ENCODE peak calls at places on chromosomes 2 and 18, in seven cellular contexts. P is neural progenitor cell; B is PC-3; T is tibial nerve; Q is iPS DF 6.9; C is CD8-positive, alpha-beta T cell; W is ovary. D is an unnamed sample.

GRCh38 chr2:60794271-60794863 is 38.3 kb downstream of the PAPOLG start:
- DNase-seq in P (no peak), B (peak; percentile 45), T (no peak), Q (no peak), C (no peak), W (no peak), D (no peak)

GRCh38 chr18:25832008-25832604 is 258.3 kb downstream of the SS18 start:
- DNase-seq in P (peak; percentile 82), B (peak; percentile 56), T (peak; percentile 55), Q (peak; percentile 27), C (no peak), W (peak; percentile 47), D (peak; percentile 65)

GRCh38 chr18:55420977-55421611 is 166.9 kb downstream of the TCF4 start:
- DNase-seq in P (no peak), B (no peak), T (no peak), Q (no peak), C (no peak), W (no peak), D (no peak)

GRCh38 chr2:43041661-43042360 is 184.6 kb downstream of the ZFP36L2 start:
- DNase-seq in P (peak; percentile 68), B (peak; percentile 99), T (no peak), Q (peak; percentile 39), C (no peak), W (peak; percentile 81), D (peak; percentile 44)

GRCh38 chr2:228446732-228447131 is 265.2 kb upstream of the SPHKAP start:
- DNase-seq in P (no peak), B (no peak), T (peak; percentile 7), Q (no peak), C (no peak), W (no peak), D (no peak)

GRCh38 chr2:43039376-43040080 is 186.9 kb downstream of the ZFP36L2 start:
- DNase-seq in P (no peak), B (no peak), T (no peak), Q (no peak), C (no peak), W (peak; percentile 34), D (peak; percentile 46)

GRCh38 chr18:73839441-73839840 is 308.2 kb downstream of the FBXO15 start:
- DNase-seq in P (no peak), B (no peak), T (no peak), Q (no peak), C (no peak), W (no peak), D (no peak)

GRCh38 chr2:37800176-37800835 is 124.8 kb upstream of the RMDN2 start:
- DNase-seq in P (no peak), B (peak; percentile 73), T (no peak), Q (no peak), C (no peak), W (no peak), D (no peak)

GRCh38 chr2:152348388-152348787 is 13.4 kb downstream of the FMNL2 start:
- DNase-seq in P (no peak), B (no peak), T (no peak), Q (no peak), C (no peak), W (no peak), D (no peak)

GRCh38 chr2:30569991-30570390 is 122.9 kb downstream of the LCLAT1 start:
- DNase-seq in P (no peak), B (no peak), T (no peak), Q (no peak), C (no peak), W (no peak), D (no peak)

GRCh38 chr2:182228741-182229140 is 198.1 kb downstream of the PDE1A start:
- DNase-seq in P (no peak), B (peak; percentile 30), T (no peak), Q (no peak), C (no peak), W (no peak), D (no peak)

GRCh38 chr2:200324362-200324761 is 17.9 kb downstream of the SPATS2L start:
- DNase-seq in P (peak; percentile 42), B (no peak), T (no peak), Q (no peak), C (no peak), W (no peak), D (no peak)

GRCh38 chr2:36416370-36417165 is 61.0 kb downstream of the CRIM1 start:
- DNase-seq in P (no peak), B (no peak), T (no peak), Q (no peak), C (no peak), W (no peak), D (no peak)

GRCh38 chr2:36413218-36413617 is 57.6 kb downstream of the CRIM1 start:
- DNase-seq in P (no peak), B (no peak), T (no peak), Q (no peak), C (no peak), W (no peak), D (no peak)

GRCh38 chr2:36415623-36416022 is 60.0 kb downstream of the CRIM1 start:
- DNase-seq in P (no peak), B (no peak), T (no peak), Q (no peak), C (no peak), W (no peak), D (no peak)

GRCh38 chr2:36411962-36412444 is 56.4 kb downstream of the CRIM1 start:
- DNase-seq in P (peak; percentile 19), B (no peak), T (no peak), Q (no peak), C (no peak), W (no peak), D (no peak)

GRCh38 chr2:36414307-36414706 is 58.7 kb downstream of the CRIM1 start:
- DNase-seq in P (no peak), B (no peak), T (no peak), Q (no peak), C (no peak), W (no peak), D (no peak)
- H3K4me1 ChIP-seq in P (peaks cover 11% of the 10 kb centered on the region), B (peaks cover 11% of the 10 kb centered on the region), T (peaks cover 82% of the 10 kb centered on the region), Q (peaks cover 3% of the 10 kb centered on the region), C (no peaks in the 10 kb centered on the region), W (peaks cover 12% of the 10 kb centered on the region), D (no peaks in the 10 kb centered on the region)

GRCh38 chr2:18830962-18831361 is 241.6 kb upstream of the NT5C1B start:
- DNase-seq in P (no peak), B (no peak), T (no peak), Q (no peak), C (no peak), W (no peak), D (no peak)

GRCh38 chr2:18834341-18834740 is 245.0 kb upstream of the NT5C1B start:
- DNase-seq in P (no peak), B (peak; percentile 84), T (peak; percentile 16), Q (no peak), C (no peak), W (no peak), D (no peak)

GRCh38 chr2:18833941-18834340 is 244.6 kb upstream of the NT5C1B start:
- DNase-seq in P (no peak), B (no peak), T (no peak), Q (no peak), C (no peak), W (no peak), D (no peak)

GRCh38 chr2:18829976-18830375 is 240.6 kb upstream of the NT5C1B start:
- DNase-seq in P (no peak), B (no peak), T (no peak), Q (no peak), C (no peak), W (no peak), D (no peak)

GRCh38 chr2:18831916-18832510 is 242.6 kb upstream of the NT5C1B start:
- DNase-seq in P (no peak), B (no peak), T (no peak), Q (no peak), C (no peak), W (no peak), D (no peak)
- H3K4me1 ChIP-seq in P (no peaks in the 10 kb centered on the region), B (peaks cover 24% of the 10 kb centered on the region), T (peaks cover 42% of the 10 kb centered on the region), Q (peaks cover 4% of the 10 kb centered on the region), C (no peaks in the 10 kb centered on the region), W (peaks cover 4% of the 10 kb centered on the region), D (no peaks in the 10 kb centered on the region)

DNA sequence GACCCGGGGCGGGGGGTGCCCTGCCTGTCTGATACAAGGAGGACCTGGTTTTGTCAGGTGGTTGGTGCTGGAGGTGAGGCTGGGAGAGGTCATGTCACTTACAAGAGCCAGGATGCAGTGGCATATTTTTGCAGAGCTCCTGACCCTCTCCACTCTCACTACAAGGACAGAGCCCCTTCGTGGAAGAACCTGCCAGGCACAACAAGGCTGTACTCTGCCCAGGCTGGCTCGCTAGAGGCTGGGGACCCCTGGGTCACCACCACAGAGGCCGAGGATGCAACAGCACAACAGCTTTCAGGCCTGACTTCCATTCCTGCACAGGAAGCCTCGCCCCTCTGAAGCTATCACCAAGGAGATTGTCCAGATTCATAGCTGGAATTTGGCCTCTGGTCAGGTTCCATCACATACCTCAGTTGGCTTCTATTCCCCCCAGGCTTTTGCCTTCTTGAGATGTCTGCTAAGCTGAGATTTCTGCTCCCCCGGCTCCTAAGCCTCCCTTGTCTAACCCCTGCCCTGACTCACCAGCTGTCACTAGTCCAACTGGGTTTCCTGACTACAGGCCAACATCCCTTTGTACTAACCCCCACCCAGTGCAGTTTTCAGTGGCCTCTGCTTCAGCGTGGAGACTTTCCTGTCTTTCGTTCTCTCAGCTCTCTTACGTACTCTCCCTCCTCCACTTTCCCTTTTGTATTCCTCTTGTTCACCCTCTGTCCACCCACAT is 132.5 kb upstream of the EPAS1 start:
- DNase-seq in P (no peak), B (peak; percentile 99), T (peak; percentile 75), Q (no peak), C (no peak), W (peak; percentile 85), D (no peak)
- H3K4me1 ChIP-seq in P (peaks cover 6% of the 10 kb centered on the region), B (peaks cover 35% of the 10 kb centered on the region), T (peaks cover 52% of the 10 kb centered on the region), Q (peaks cover 2% of the 10 kb centered on the region), C (no peaks in the 10 kb centered on the region), W (peaks cover 11% of the 10 kb centered on the region), D (no peaks in the 10 kb centered on the region)

GRCh38 chr18:48942554-48943261 is 8.1 kb downstream of the SMAD7 start:
- DNase-seq in P (no peak), B (peak; percentile 83), T (no peak), Q (no peak), C (no peak), W (no peak), D (no peak)
- H3K4me1 ChIP-seq in P (peaks cover 38% of the 10 kb centered on the region), B (peaks cover 47% of the 10 kb centered on the region), T (peaks cover 100% of the 10 kb centered on the region), Q (peaks cover 18% of the 10 kb centered on the region), C (peaks cover 90% of the 10 kb centered on the region), W (peaks cover 52% of the 10 kb centered on the region), D (peaks cover 24% of the 10 kb centered on the region)

D was measured in Peyer's patch.